ENCODE peak calls at places on chromosomes 12 and 14, in nine cellular contexts. One of them, this sample, is unnamed.

GRCh38 chr14:73462815-73463214 is 4.5 kb upstream of the NUMB start:
- DNase-seq in immature natural killer cell: no peak
- DNase-seq in CD8-positive, alpha-beta T cell: no peak
- DNase-seq in GM12891: no peak
- DNase-seq in NCI-H1092: no peak
- DNase-seq in GM10248: no peak
- DNase-seq in RWPE2: no peak
- DNase-seq in T-helper 1 cell: no peak
- DNase-seq in CD4-positive, CD25-positive, alpha-beta regulatory T cell: no peak
- DNase-seq in this sample: no peak

GRCh38 chr12:130457215-130457614 is 119.5 kb downstream of the PIWIL1 start:
- DNase-seq in immature natural killer cell: no peak
- DNase-seq in CD8-positive, alpha-beta T cell: no peak
- DNase-seq in GM12891: peak
- DNase-seq in NCI-H1092: no peak
- DNase-seq in GM10248: no peak
- DNase-seq in RWPE2: no peak
- DNase-seq in T-helper 1 cell: no peak
- DNase-seq in CD4-positive, CD25-positive, alpha-beta regulatory T cell: no peak
- DNase-seq in this sample: no peak

GRCh38 chr12:68317047-68317667 is 15.0 kb downstream of the MDM1 start:
- DNase-seq in immature natural killer cell: peak
- DNase-seq in CD8-positive, alpha-beta T cell: peak
- DNase-seq in GM12891: no peak
- DNase-seq in NCI-H1092: peak
- DNase-seq in GM10248: peak
- DNase-seq in RWPE2: no peak
- DNase-seq in T-helper 1 cell: no peak
- DNase-seq in CD4-positive, CD25-positive, alpha-beta regulatory T cell: peak
- DNase-seq in this sample: peak

GRCh38 chr12:112488257-112488926 is 69.6 kb downstream of the PTPN11 start:
- DNase-seq in immature natural killer cell: no peak
- DNase-seq in CD8-positive, alpha-beta T cell: no peak
- DNase-seq in GM12891: no peak
- DNase-seq in NCI-H1092: no peak
- DNase-seq in GM10248: no peak
- DNase-seq in RWPE2: no peak
- DNase-seq in T-helper 1 cell: no peak
- DNase-seq in CD4-positive, CD25-positive, alpha-beta regulatory T cell: no peak
- DNase-seq in this sample: no peak

GRCh38 chr14:20631821-20632389 is 9.6 kb downstream of the OR6S1 start:
- DNase-seq in immature natural killer cell: no peak
- DNase-seq in CD8-positive, alpha-beta T cell: no peak
- DNase-seq in GM12891: no peak
- DNase-seq in NCI-H1092: no peak
- DNase-seq in GM10248: peak
- DNase-seq in RWPE2: peak
- DNase-seq in T-helper 1 cell: no peak
- DNase-seq in CD4-positive, CD25-positive, alpha-beta regulatory T cell: no peak
- DNase-seq in this sample: no peak

GRCh38 chr12:57090456-57090855 is 1.5 kb downstream of the NAB2 start:
- DNase-seq in immature natural killer cell: no peak
- DNase-seq in CD8-positive, alpha-beta T cell: no peak
- DNase-seq in GM12891: no peak
- DNase-seq in NCI-H1092: no peak
- DNase-seq in GM10248: peak
- DNase-seq in RWPE2: no peak
- DNase-seq in T-helper 1 cell: no peak
- DNase-seq in CD4-positive, CD25-positive, alpha-beta regulatory T cell: no peak
- DNase-seq in this sample: no peak

GRCh38 chr12:92403210-92404175 is 257.8 kb upstream of the BTG1 start:
- DNase-seq in immature natural killer cell: peak
- DNase-seq in CD8-positive, alpha-beta T cell: peak
- DNase-seq in GM12891: peak
- DNase-seq in NCI-H1092: no peak
- DNase-seq in GM10248: peak
- DNase-seq in RWPE2: no peak
- DNase-seq in T-helper 1 cell: peak
- DNase-seq in CD4-positive, CD25-positive, alpha-beta regulatory T cell: peak
- DNase-seq in this sample: peak

GRCh38 chr14:83162351-83162929 is 1628.8 kb upstream of the SEL1L start:
- DNase-seq in immature natural killer cell: no peak
- DNase-seq in CD8-positive, alpha-beta T cell: no peak
- DNase-seq in GM12891: no peak
- DNase-seq in NCI-H1092: no peak
- DNase-seq in GM10248: no peak
- DNase-seq in RWPE2: no peak
- DNase-seq in T-helper 1 cell: no peak
- DNase-seq in CD4-positive, CD25-positive, alpha-beta regulatory T cell: no peak
- DNase-seq in this sample: no peak

GRCh38 chr12:10590976-10591375 is 22.4 kb downstream of the MAGOHB start:
- DNase-seq in immature natural killer cell: no peak
- DNase-seq in CD8-positive, alpha-beta T cell: no peak
- DNase-seq in GM12891: no peak
- DNase-seq in NCI-H1092: no peak
- DNase-seq in GM10248: no peak
- DNase-seq in RWPE2: no peak
- DNase-seq in T-helper 1 cell: no peak
- DNase-seq in CD4-positive, CD25-positive, alpha-beta regulatory T cell: no peak
- DNase-seq in this sample: no peak

GRCh38 chr12:110993425-110993824 is 73.0 kb upstream of the MYL2 start:
- DNase-seq in immature natural killer cell: no peak
- DNase-seq in CD8-positive, alpha-beta T cell: no peak
- DNase-seq in GM12891: no peak
- DNase-seq in NCI-H1092: no peak
- DNase-seq in GM10248: no peak
- DNase-seq in RWPE2: no peak
- DNase-seq in T-helper 1 cell: no peak
- DNase-seq in CD4-positive, CD25-positive, alpha-beta regulatory T cell: no peak
- DNase-seq in this sample: no peak

GRCh38 chr12:22234561-22234960 is 99.9 kb downstream of the ST8SIA1 start:
- DNase-seq in immature natural killer cell: no peak
- DNase-seq in CD8-positive, alpha-beta T cell: no peak
- DNase-seq in GM12891: no peak
- DNase-seq in NCI-H1092: no peak
- DNase-seq in GM10248: no peak
- DNase-seq in RWPE2: no peak
- DNase-seq in T-helper 1 cell: no peak
- DNase-seq in CD4-positive, CD25-positive, alpha-beta regulatory T cell: no peak
- DNase-seq in this sample: no peak